ENCODE peak calls at places on chromosomes 16 and 17, in nine cellular contexts. C is neuronal stem cell, X is IMR-90, U is A549, H is endothelial cell of umbilical vein, S is stomach, T is small intestine, B is tibial nerve, E is keratinocyte. F is an unnamed sample. For H3K4me1, the result is how much of the 10 kb centered on the place peaks cover.

GRCh38 chr17:60720763-60721531 is 43.3 kb downstream of the BCAS3 start:
- DNase-seq in C (peak), X (peak), U (peak), H (peak), S (no peak), T (peak), B (no peak), E (no peak), F (peak)

GRCh38 chr17:68733241-68734176 is 132.3 kb upstream of the FAM20A start:
- DNase-seq in C (peak), X (peak), U (no peak), H (peak), S (peak), T (peak), B (no peak), E (no peak), F (peak)

GRCh38 chr17:46072998-46073397 is 73.9 kb downstream of the STH start:
- DNase-seq in C (no peak), X (peak), U (peak), H (no peak), S (no peak), T (no peak), B (no peak), E (no peak), F (peak)

GRCh38 chr16:56252835-56253234 is 61.5 kb downstream of the GNAO1 start:
- DNase-seq in C (no peak), X (peak), U (no peak), H (no peak), S (no peak), T (no peak), B (no peak), E (no peak), F (no peak)

GRCh38 chr16:24993722-24994686 is 21.2 kb downstream of the ARHGAP17 start:
- DNase-seq in C (no peak), X (peak), U (peak), H (peak), S (no peak), T (peak), B (no peak), E (peak), F (peak)

GRCh38 chr16:81694494-81695285 is 84.4 kb upstream of the PLCG2 start:
- DNase-seq in C (no peak), X (no peak), U (no peak), H (peak), S (no peak), T (no peak), B (no peak), E (no peak), F (no peak)

GRCh38 chr17:50474523-50474922 is 4.1 kb upstream of the RSAD1 start:
- DNase-seq in C (no peak), X (no peak), U (no peak), H (no peak), S (no peak), T (no peak), B (no peak), E (no peak), F (no peak)

GRCh38 chr17:83083368-83084201 is 4.2 kb downstream of the METRNL start:
- DNase-seq in C (no peak), X (peak), U (peak), H (peak), S (no peak), T (peak), B (no peak), E (peak), F (no peak)

GRCh38 chr17:64741924-64742670 is 80.0 kb upstream of the SMURF2 start:
- DNase-seq in C (no peak), X (peak), U (no peak), H (peak), S (no peak), T (no peak), B (peak), E (no peak), F (no peak)

GRCh38 chr16:56910654-56911539 is 21.0 kb upstream of the HERPUD1 start:
- DNase-seq in C (no peak), X (peak), U (no peak), H (no peak), S (no peak), T (no peak), B (no peak), E (no peak), F (no peak)

DNA sequence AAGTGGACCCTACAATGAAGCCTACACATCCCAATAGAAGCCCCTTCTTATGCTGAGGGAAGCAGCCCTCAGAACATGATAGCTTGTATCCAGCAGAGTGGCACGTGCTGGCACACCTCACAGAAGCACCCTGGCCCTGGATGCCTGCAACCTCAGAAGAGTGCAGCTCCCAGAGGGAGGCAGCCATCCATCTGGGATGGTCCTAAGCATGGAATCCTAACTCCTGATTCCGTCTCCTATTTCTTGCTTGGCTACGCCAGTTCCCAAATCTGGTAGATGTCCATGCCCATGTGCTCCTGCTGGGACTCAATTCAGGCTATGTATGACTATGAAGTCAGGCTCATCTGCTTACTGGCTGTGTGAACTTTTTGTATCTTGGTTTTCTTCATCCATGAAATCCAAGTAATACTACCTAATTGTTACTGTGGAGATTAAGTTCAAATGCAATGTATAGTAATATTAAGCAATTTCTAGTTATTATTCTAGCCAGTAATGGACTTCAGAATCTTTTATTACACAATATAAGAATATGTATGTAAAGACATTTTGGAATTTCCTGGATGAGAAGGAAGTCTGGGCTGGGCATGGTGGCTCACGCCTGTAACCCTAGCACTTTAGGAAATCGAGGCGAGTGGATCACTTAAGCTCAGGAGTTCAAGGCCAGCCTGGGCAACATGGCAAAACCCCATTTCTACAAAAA is 32.4 kb downstream of the SIAH1 start:
- DNase-seq in C (no peak), X (no peak), U (no peak), H (no peak), S (no peak), T (no peak), B (no peak), E (no peak), F (no peak)
- H3K4me1 ChIP-seq in C (under half), X (under half), U (under half), H (under half), S (under half), T (under half), B (under half), E (under half), F (under half)

DNA sequence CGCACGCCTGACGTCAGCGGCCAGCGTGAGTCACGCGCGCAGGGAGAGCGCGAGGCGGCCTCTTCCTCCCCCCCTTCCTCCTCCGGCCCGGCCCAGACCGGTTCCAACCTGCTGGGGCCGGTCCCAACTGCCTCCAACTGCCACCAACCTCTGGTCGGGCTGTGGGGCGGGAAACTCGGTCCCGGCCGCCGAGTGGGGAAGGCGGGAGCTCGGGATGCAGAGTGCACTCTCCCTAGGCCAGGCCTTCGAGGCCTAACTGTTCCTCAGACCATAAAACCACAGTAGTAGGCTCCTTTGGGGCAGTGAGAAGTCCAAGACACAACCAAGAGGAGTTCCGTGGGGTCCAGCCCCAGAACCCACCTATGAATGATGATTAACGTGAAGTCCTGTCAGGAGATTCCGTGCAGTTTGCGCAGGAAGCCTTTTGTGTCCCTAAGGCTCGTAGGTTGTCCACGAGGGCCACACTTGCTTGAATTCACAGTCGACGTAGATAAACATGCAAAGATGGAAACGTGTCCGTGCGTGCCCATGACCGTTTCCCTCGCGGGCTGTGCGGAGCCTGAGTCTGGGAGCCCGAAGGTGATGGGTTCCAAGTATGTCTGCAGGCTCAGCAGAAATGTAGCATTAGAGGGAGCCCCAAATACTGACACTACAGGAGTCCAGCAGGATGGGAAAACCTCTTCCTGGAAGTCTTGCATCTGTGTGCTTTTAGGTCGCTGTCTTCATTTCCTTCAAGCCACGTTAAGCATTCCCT is 587 bp downstream of the UNK start:
- DNase-seq in C (peak), X (peak), U (no peak), H (no peak), S (peak), T (peak), B (peak), E (no peak), F (peak)
- H3K4me1 ChIP-seq in C (under half), X (under half), U (under half), H (under half), S (under half), T (under half), B (under half), E (under half), F (half or more)

GRCh38 chr17:3539881-3540540 is 17.6 kb downstream of the TRPV3 start:
- DNase-seq in C (no peak), X (no peak), U (no peak), H (no peak), S (no peak), T (no peak), B (no peak), E (no peak), F (no peak)
- H3K4me1 ChIP-seq in C (under half), X (under half), U (under half), H (under half), S (under half), T (under half), B (under half), E (under half), F (under half)

GRCh38 chr17:43529977-43530302 is 16.2 kb downstream of the ETV4 start:
- DNase-seq in C (no peak), X (no peak), U (no peak), H (no peak), S (no peak), T (no peak), B (no peak), E (no peak), F (no peak)
- H3K4me1 ChIP-seq in C (under half), X (under half), U (under half), H (under half), S (under half), T (under half), B (under half), E (under half), F (half or more)

DNA sequence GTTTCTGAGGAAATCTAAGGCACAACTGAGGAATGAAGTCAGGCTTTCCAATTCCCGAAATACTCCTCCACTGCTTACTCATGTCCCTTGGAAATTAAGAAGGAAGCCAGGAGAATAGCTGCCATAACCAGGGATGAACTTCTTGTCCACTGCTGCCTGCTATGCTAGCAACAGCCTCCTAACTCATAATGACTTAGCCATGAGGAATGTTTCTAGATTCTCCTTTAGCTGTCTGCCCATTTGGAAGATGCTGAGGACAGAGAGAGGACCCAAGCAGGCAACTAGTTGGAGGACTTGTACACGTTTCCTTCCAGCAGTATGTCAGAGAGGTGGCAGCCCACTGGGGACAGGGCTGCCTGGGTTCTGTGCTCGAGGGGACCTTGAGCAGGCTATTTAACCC is 939 bp upstream of the CCL2 start:
- DNase-seq in C (no peak), X (peak), U (peak), H (peak), S (no peak), T (no peak), B (no peak), E (no peak), F (no peak)
- H3K4me1 ChIP-seq in C (under half), X (under half), U (half or more), H (half or more), S (half or more), T (under half), B (half or more), E (under half), F (under half)

GRCh38 chr17:72425796-72426173 is 305.0 kb downstream of the SOX9 start:
- DNase-seq in C (no peak), X (no peak), U (no peak), H (no peak), S (no peak), T (no peak), B (no peak), E (no peak), F (no peak)

GRCh38 chr17:72423718-72424117 is 302.9 kb downstream of the SOX9 start:
- DNase-seq in C (no peak), X (no peak), U (no peak), H (no peak), S (no peak), T (no peak), B (no peak), E (no peak), F (no peak)

GRCh38 chr17:72426321-72426720 is 305.5 kb downstream of the SOX9 start:
- DNase-seq in C (no peak), X (no peak), U (no peak), H (no peak), S (no peak), T (no peak), B (no peak), E (no peak), F (no peak)

GRCh38 chr17:72424505-72425117 is 303.8 kb downstream of the SOX9 start:
- DNase-seq in C (no peak), X (no peak), U (no peak), H (no peak), S (no peak), T (no peak), B (no peak), E (no peak), F (no peak)

GRCh38 chr17:72425133-72425795 is 304.4 kb downstream of the SOX9 start:
- DNase-seq in C (no peak), X (no peak), U (no peak), H (no peak), S (no peak), T (no peak), B (no peak), E (no peak), F (no peak)
- H3K4me1 ChIP-seq in C (under half), X (under half), U (half or more), H (under half), S (under half), T (under half), B (under half), E (under half), F (half or more)

DNA sequence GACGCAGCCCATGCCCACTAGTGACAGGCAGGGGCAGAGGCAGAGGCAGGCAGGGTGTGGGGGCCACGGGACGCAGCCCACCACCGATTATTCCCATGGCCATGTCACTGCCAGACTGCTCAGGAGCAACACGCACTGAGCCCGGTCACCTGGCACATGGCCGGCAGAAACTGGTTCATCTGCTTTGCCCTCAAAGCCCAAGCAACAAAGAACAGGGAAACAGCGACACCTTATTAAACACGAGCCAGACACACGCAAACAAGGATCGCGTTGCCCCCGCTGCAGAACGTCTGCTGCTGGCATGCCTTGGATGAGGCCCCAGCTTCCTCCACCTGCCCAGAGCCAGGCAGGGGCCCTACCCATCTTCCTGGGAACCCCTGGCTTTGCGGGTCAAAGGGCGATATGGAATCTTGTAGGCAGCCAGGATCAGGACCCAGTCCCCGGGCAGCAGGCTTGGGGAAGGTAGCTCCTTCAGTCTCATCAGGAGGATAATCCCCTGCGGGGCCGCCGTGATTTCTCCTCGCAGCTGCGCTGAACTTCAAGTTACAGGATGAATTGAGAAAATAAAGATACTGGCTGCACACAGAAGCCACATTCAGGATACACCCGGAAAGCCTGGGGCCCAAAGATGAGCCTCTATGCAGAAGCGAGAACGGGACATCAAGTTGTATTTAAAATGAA is 4.8 kb downstream of the TBC1D16 start:
- DNase-seq in C (no peak), X (no peak), U (no peak), H (no peak), S (peak), T (peak), B (no peak), E (no peak), F (no peak)
- H3K4me1 ChIP-seq in C (under half), X (under half), U (under half), H (under half), S (under half), T (under half), B (under half), E (under half), F (half or more)

DNA sequence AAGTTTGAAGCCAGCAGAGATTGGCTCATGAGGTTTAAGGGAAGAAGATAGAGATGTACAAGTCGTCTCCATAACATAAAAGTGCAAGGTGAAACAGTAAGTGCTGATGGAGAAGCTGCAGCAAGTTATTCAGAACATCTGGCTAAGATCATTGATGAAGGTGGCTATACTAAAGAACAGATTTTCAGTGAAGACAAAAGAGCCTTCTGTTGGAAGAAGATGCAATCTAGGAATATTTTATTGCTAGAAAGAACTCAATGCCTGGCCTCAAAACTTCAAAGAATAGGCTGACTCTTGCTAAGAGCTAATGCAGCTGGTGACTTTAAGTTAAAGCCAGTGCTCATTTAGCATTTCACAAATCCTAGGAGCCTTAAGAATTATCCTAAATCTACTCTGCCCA is 26.0 kb downstream of the CCL4 start:
- DNase-seq in C (no peak), X (no peak), U (no peak), H (no peak), S (no peak), T (no peak), B (no peak), E (no peak), F (no peak)
- H3K4me1 ChIP-seq in C (under half), X (under half), U (under half), H (under half), S (under half), T (under half), B (under half), E (under half), F (under half)

F was measured in HepG2.